ENCODE peak calls at places on chromosomes 4 and X, in four cellular contexts. C, S, A and H are unnamed samples.

GRCh38 chr4:4853371-4853823 is 6.1 kb upstream of the MSX1 start:
- DNase-seq in S (no peak), A (no peak), C (no peak), H (no peak)

GRCh38 chrX:139881130-139881529 is 51.7 kb downstream of the ATP11C start:
- DNase-seq in C (no peak), A (no peak), S (no peak), H (no peak)

GRCh38 chrX:154369453-154370299 is 4.8 kb downstream of the FLNA start:
- DNase-seq in A (peak), C (peak), S (peak), H (peak)

GRCh38 chr4:79917246-79917645 is 155.8 kb downstream of the ANTXR2 start:
- DNase-seq in S (peak), C (peak), A (peak), H (no peak)

GRCh38 chrX:15931362-15931761 is 76.7 kb upstream of the AP1S2 start:
- DNase-seq in S (no peak), A (no peak), C (no peak), H (no peak)

GRCh38 chr4:118921736-118922135 is 33.1 kb downstream of the SYNPO2 start:
- DNase-seq in C (no peak), A (no peak), S (no peak), H (no peak)

GRCh38 chr4:77308843-77309242 is 151.8 kb downstream of the CCNG2 start:
- DNase-seq in A (no peak), C (no peak), S (no peak), H (no peak)

GRCh38 chrX:44944894-44945293 is 71.9 kb downstream of the KDM6A start:
- DNase-seq in C (no peak), S (no peak), A (no peak), H (no peak)

GRCh38 chr4:181968371-181968770 is 274.8 kb upstream of the TENM3 start:
- DNase-seq in A (no peak), C (no peak), S (no peak), H (no peak)